ENCODE peak calls at places on chromosome 5, in ten cellular contexts. P is astrocyte of the spinal cord, B is lower lobe of right lung, O is right lobe of liver, M is colonic mucosa, C is lower leg skin, U is HepG2, H is neural crest cell, R is fibroblast of mammary gland, D is GM10248. T is an unnamed sample.

GRCh38 chr5:65861830-65862241 is 64.5 kb upstream of the ERBIN start:
- DNase-seq in P (peak; percentile 92), B (no peak), O (no peak), M (no peak), C (no peak), U (no peak), H (no peak), R (peak; percentile 76), D (no peak), T (peak; percentile 78)

GRCh38 chr5:180323929-180324632 is 29.1 kb downstream of the GFPT2 start:
- DNase-seq in P (peak; percentile 81), B (no peak), O (no peak), M (no peak), C (no peak), U (no peak), H (no peak), R (peak; percentile 79), D (no peak), T (peak; percentile 89)

GRCh38 chr5:142125378-142125777 is 16.8 kb downstream of the NDFIP1 start:
- DNase-seq in P (no peak), B (no peak), O (no peak), M (no peak), C (no peak), U (no peak), H (no peak), R (no peak), D (no peak), T (no peak)

GRCh38 chr5:318931-319601 is 2.4 kb upstream of the AHRR start:
- DNase-seq in P (no peak), B (no peak), O (no peak), M (no peak), C (peak; percentile 79), U (peak; percentile 10), H (no peak), R (no peak), D (peak; percentile 11), T (no peak)

GRCh38 chr5:167030500-167031120 is 1260.8 kb upstream of the WWC1 start:
- DNase-seq in P (no peak), B (no peak), O (no peak), M (peak; percentile 28), C (no peak), U (no peak), H (peak; percentile 14), R (peak; percentile 4), D (peak; percentile 6), T (peak; percentile 55)

GRCh38 chr5:1468247-1468612 is 23.0 kb upstream of the SLC6A3 start:
- DNase-seq in P (no peak), B (no peak), O (no peak), M (peak; percentile 45), C (peak; percentile 58), U (peak; percentile 27), H (peak; percentile 58), R (peak; percentile 9), D (no peak), T (no peak)

GRCh38 chr5:105288946-105289345 is 1726.4 kb upstream of the NUDT12 start:
- DNase-seq in P (no peak), B (no peak), O (no peak), M (no peak), C (no peak), U (no peak), H (no peak), R (no peak), D (no peak), T (no peak)

GRCh38 chr5:125357660-125358059 is 611.2 kb upstream of the ZNF608 start:
- DNase-seq in P (no peak), B (no peak), O (no peak), M (no peak), C (no peak), U (no peak), H (no peak), R (no peak), D (no peak), T (peak; percentile 34)

GRCh38 chr5:14678773-14679334 is 14.3 kb downstream of the OTULIN start:
- DNase-seq in P (no peak), B (no peak), O (no peak), M (no peak), C (no peak), U (no peak), H (no peak), R (no peak), D (no peak), T (no peak)

GRCh38 chr5:16889972-16890519 is 46.0 kb downstream of the MYO10 start:
- DNase-seq in P (peak; percentile 56), B (no peak), O (no peak), M (no peak), C (no peak), U (no peak), H (no peak), R (peak; percentile 64), D (no peak), T (no peak)

GRCh38 chr5:93281980-93282772 is 298.8 kb downstream of the NR2F1-AS1 start:
- DNase-seq in P (no peak), B (no peak), O (no peak), M (no peak), C (no peak), U (no peak), H (no peak), R (no peak), D (no peak), T (no peak)

GRCh38 chr5:82406200-82406773 is 128.1 kb upstream of the RPS23 start:
- DNase-seq in P (peak; percentile 91), B (no peak), O (no peak), M (no peak), C (no peak), U (no peak), H (no peak), R (peak; percentile 96), D (no peak), T (peak; percentile 99)

GRCh38 chr5:153018121-153018520 is 472.3 kb upstream of the GRIA1 start:
- DNase-seq in P (no peak), B (no peak), O (no peak), M (no peak), C (no peak), U (no peak), H (no peak), R (no peak), D (no peak), T (no peak)

GRCh38 chr5:178392998-178393397 is 160.4 kb upstream of the PHYKPL start:
- DNase-seq in P (no peak), B (peak; percentile 38), O (peak; percentile 39), M (no peak), C (peak; percentile 74), U (no peak), H (no peak), R (no peak), D (no peak), T (no peak)

GRCh38 chr5:173278172-173278571 is 43.2 kb upstream of the NKX2-5 start:
- DNase-seq in P (no peak), B (no peak), O (no peak), M (no peak), C (no peak), U (no peak), H (no peak), R (no peak), D (no peak), T (no peak)
- TF ChIP-seq CTCF in P (no peak), B (no peak), O (no peak), M (no peak), C (no peak), U (no peak), H (no peak), R (no peak), D (no peak), T (no peak)

DNA sequence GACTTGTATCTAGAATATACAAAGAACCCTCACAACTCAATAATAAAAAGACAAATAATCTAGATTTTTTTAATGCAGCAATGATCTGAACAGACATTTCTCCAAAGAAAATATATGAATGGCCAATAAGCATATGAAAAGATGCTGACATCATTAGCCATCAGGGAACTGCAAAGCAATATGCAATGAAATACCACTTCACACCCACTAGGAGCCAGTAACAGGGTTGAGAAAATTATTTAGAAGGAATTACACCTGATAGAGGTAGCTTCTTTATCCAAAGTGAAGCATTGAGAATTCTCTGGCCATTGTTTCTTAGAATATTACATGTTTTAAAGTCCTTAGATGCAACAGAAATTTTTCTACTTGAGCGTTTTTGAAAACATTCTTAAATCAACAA is 316.9 kb downstream of the KCNN2 start:
- DNase-seq in P (no peak), B (no peak), O (no peak), M (no peak), C (no peak), U (no peak), H (no peak), R (no peak), D (no peak), T (no peak)
- TF ChIP-seq CTCF in P (no peak), B (no peak), O (no peak), M (no peak), C (no peak), U (no peak), H (peak; percentile 28), R (no peak), D (no peak), T (no peak)

DNA sequence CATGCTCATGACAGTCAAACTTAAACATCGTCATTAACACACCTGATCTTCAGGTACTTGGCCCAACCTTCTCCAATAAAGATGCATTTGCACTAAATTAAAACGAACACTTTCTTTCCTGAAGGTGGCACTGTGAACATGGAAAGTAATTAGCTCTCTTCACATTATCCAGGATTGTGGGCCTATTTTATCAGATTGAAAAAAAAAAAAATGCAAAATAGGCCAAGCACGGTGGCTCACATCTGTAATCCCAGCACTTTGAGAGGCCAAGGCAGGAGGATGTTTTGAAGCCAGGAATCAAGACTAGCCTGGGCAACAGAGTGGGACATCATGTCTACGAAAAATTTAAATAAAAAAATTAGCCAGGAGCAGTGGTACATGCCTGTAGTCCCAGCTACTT is 14.4 kb upstream of the CDC20B start:
- DNase-seq in P (no peak), B (no peak), O (no peak), M (no peak), C (no peak), U (no peak), H (no peak), R (no peak), D (no peak), T (peak; percentile 61)
- TF ChIP-seq CTCF in P (peak; percentile 6), B (no peak), O (peak; percentile 25), M (peak; percentile 28), C (no peak), U (peak; percentile 29), H (peak; percentile 43), R (no peak), D (peak; percentile 25), T (peak; percentile 56)

GRCh38 chr5:32057157-32058096 is 116.7 kb downstream of the GOLPH3 start:
- DNase-seq in P (no peak), B (no peak), O (no peak), M (no peak), C (no peak), U (no peak), H (no peak), R (peak; percentile 56), D (no peak), T (peak; percentile 53)
- TF ChIP-seq CTCF in P (peak; percentile 9), B (peak; percentile 14), O (no peak), M (no peak), C (no peak), U (no peak), H (peak; percentile 55), R (peak; percentile 48), D (no peak), T (peak; percentile 31)